ENCODE peak calls at places on chromosome 13, in seven cellular contexts. One of them, this sample, is unnamed.
A peak's percentile ranks its signal among the peaks of the same experiment; 100 is the strongest.

GRCh38 chr13:41061914-41062837 is 867 bp downstream of the WBP4 start:
- DNase-seq in tibial nerve: peak; percentile 19
- DNase-seq in colonic mucosa: no peak
- DNase-seq in IMR-90: peak; percentile 64
- DNase-seq in keratinocyte: no peak
- DNase-seq in tibial artery: no peak
- DNase-seq in mucosa of descending colon: no peak
- DNase-seq in this sample: no peak

GRCh38 chr13:71492346-71492871 is 374.6 kb downstream of the DACH1 start:
- DNase-seq in tibial nerve: no peak
- DNase-seq in colonic mucosa: no peak
- DNase-seq in IMR-90: no peak
- DNase-seq in keratinocyte: no peak
- DNase-seq in tibial artery: no peak
- DNase-seq in mucosa of descending colon: no peak
- DNase-seq in this sample: no peak

GRCh38 chr13:72205773-72206172 is 338.8 kb upstream of the DACH1 start:
- DNase-seq in tibial nerve: no peak
- DNase-seq in colonic mucosa: no peak
- DNase-seq in IMR-90: no peak
- DNase-seq in keratinocyte: no peak
- DNase-seq in tibial artery: no peak
- DNase-seq in mucosa of descending colon: no peak
- DNase-seq in this sample: no peak

GRCh38 chr13:84607614-84608013 is 725.3 kb upstream of the SLITRK1 start:
- DNase-seq in tibial nerve: peak; percentile 5
- DNase-seq in colonic mucosa: no peak
- DNase-seq in IMR-90: peak; percentile 75
- DNase-seq in keratinocyte: no peak
- DNase-seq in tibial artery: peak; percentile 21
- DNase-seq in mucosa of descending colon: no peak
- DNase-seq in this sample: no peak

GRCh38 chr13:113601166-113602070 is 16.9 kb downstream of the TFDP1 start:
- DNase-seq in tibial nerve: no peak
- DNase-seq in colonic mucosa: no peak
- DNase-seq in IMR-90: no peak
- DNase-seq in keratinocyte: no peak
- DNase-seq in tibial artery: no peak
- DNase-seq in mucosa of descending colon: peak; percentile 17
- DNase-seq in this sample: no peak

GRCh38 chr13:87234981-87235380 is 436.2 kb upstream of the SLITRK5 start:
- DNase-seq in tibial nerve: no peak
- DNase-seq in colonic mucosa: no peak
- DNase-seq in IMR-90: peak; percentile 64
- DNase-seq in keratinocyte: no peak
- DNase-seq in tibial artery: no peak
- DNase-seq in mucosa of descending colon: no peak
- DNase-seq in this sample: no peak

GRCh38 chr13:63285426-63285825 is 1869.8 kb upstream of the PCDH20 start:
- DNase-seq in tibial nerve: no peak
- DNase-seq in colonic mucosa: no peak
- DNase-seq in IMR-90: no peak
- DNase-seq in keratinocyte: no peak
- DNase-seq in tibial artery: no peak
- DNase-seq in mucosa of descending colon: no peak
- DNase-seq in this sample: no peak

GRCh38 chr13:27126877-27127276 is 44.7 kb downstream of the USP12 start:
- DNase-seq in tibial nerve: no peak
- DNase-seq in colonic mucosa: no peak
- DNase-seq in IMR-90: no peak
- DNase-seq in keratinocyte: no peak
- DNase-seq in tibial artery: no peak
- DNase-seq in mucosa of descending colon: no peak
- DNase-seq in this sample: no peak

GRCh38 chr13:72920097-72920496 is 138.2 kb downstream of the PIBF1 start:
- DNase-seq in tibial nerve: no peak
- DNase-seq in colonic mucosa: no peak
- DNase-seq in IMR-90: peak; percentile 11
- DNase-seq in keratinocyte: no peak
- DNase-seq in tibial artery: no peak
- DNase-seq in mucosa of descending colon: no peak
- DNase-seq in this sample: no peak

GRCh38 chr13:106477303-106477702 is 58.2 kb downstream of the EFNB2 start:
- DNase-seq in tibial nerve: no peak
- DNase-seq in colonic mucosa: peak; percentile 45
- DNase-seq in IMR-90: no peak
- DNase-seq in keratinocyte: no peak
- DNase-seq in tibial artery: no peak
- DNase-seq in mucosa of descending colon: peak; percentile 39
- DNase-seq in this sample: no peak

GRCh38 chr13:30871713-30872029 is 34.4 kb upstream of the MEDAG start:
- DNase-seq in tibial nerve: no peak
- DNase-seq in colonic mucosa: no peak
- DNase-seq in IMR-90: no peak
- DNase-seq in keratinocyte: no peak
- DNase-seq in tibial artery: no peak
- DNase-seq in mucosa of descending colon: no peak
- DNase-seq in this sample: no peak

GRCh38 chr13:50994651-50995050 is 85.1 kb downstream of the RNASEH2B start:
- DNase-seq in tibial nerve: no peak
- DNase-seq in colonic mucosa: no peak
- DNase-seq in IMR-90: no peak
- DNase-seq in keratinocyte: no peak
- DNase-seq in tibial artery: no peak
- DNase-seq in mucosa of descending colon: no peak
- DNase-seq in this sample: no peak

GRCh38 chr13:94710081-94710809 is 2.1 kb downstream of the SOX21 start:
- DNase-seq in tibial nerve: no peak
- DNase-seq in colonic mucosa: no peak
- DNase-seq in IMR-90: no peak
- DNase-seq in keratinocyte: no peak
- DNase-seq in tibial artery: no peak
- DNase-seq in mucosa of descending colon: no peak
- DNase-seq in this sample: no peak

GRCh38 chr13:107680115-107680514 is 535.2 kb downstream of the LIG4 start:
- DNase-seq in tibial nerve: no peak
- DNase-seq in colonic mucosa: no peak
- DNase-seq in IMR-90: peak; percentile 28
- DNase-seq in keratinocyte: no peak
- DNase-seq in tibial artery: no peak
- DNase-seq in mucosa of descending colon: no peak
- DNase-seq in this sample: no peak

GRCh38 chr13:100363874-100364273 is 224.7 kb downstream of the GGACT start:
- DNase-seq in tibial nerve: no peak
- DNase-seq in colonic mucosa: no peak
- DNase-seq in IMR-90: peak; percentile 65
- DNase-seq in keratinocyte: no peak
- DNase-seq in tibial artery: no peak
- DNase-seq in mucosa of descending colon: no peak
- DNase-seq in this sample: no peak

GRCh38 chr13:61142506-61142905 is 273.1 kb downstream of the PCDH20 start:
- DNase-seq in tibial nerve: no peak
- DNase-seq in colonic mucosa: no peak
- DNase-seq in IMR-90: no peak
- DNase-seq in keratinocyte: no peak
- DNase-seq in tibial artery: no peak
- DNase-seq in mucosa of descending colon: no peak
- DNase-seq in this sample: no peak

GRCh38 chr13:33489563-33489962 is 204.0 kb upstream of the STARD13 start:
- DNase-seq in tibial nerve: no peak
- DNase-seq in colonic mucosa: no peak
- DNase-seq in IMR-90: no peak
- DNase-seq in keratinocyte: no peak
- DNase-seq in tibial artery: no peak
- DNase-seq in mucosa of descending colon: no peak
- DNase-seq in this sample: no peak

GRCh38 chr13:99218969-99219368 is 18.3 kb downstream of the UBAC2 start:
- DNase-seq in tibial nerve: no peak
- DNase-seq in colonic mucosa: no peak
- DNase-seq in IMR-90: no peak
- DNase-seq in keratinocyte: no peak
- DNase-seq in tibial artery: no peak
- DNase-seq in mucosa of descending colon: no peak
- DNase-seq in this sample: peak; percentile 49

GRCh38 chr13:97413694-97414093 is 20.3 kb upstream of the RAP2A start:
- DNase-seq in tibial nerve: no peak
- DNase-seq in colonic mucosa: no peak
- DNase-seq in IMR-90: no peak
- DNase-seq in keratinocyte: no peak
- DNase-seq in tibial artery: no peak
- DNase-seq in mucosa of descending colon: no peak
- DNase-seq in this sample: no peak

GRCh38 chr13:48631441-48631840 is 22.3 kb upstream of the CYSLTR2 start:
- DNase-seq in tibial nerve: no peak
- DNase-seq in colonic mucosa: no peak
- DNase-seq in IMR-90: no peak
- DNase-seq in keratinocyte: no peak
- DNase-seq in tibial artery: no peak
- DNase-seq in mucosa of descending colon: no peak
- DNase-seq in this sample: no peak

GRCh38 chr13:48630791-48631190 is 22.9 kb upstream of the CYSLTR2 start:
- DNase-seq in tibial nerve: no peak
- DNase-seq in colonic mucosa: no peak
- DNase-seq in IMR-90: no peak
- DNase-seq in keratinocyte: no peak
- DNase-seq in tibial artery: no peak
- DNase-seq in mucosa of descending colon: no peak
- DNase-seq in this sample: no peak

GRCh38 chr13:48626726-48627451 is 26.8 kb upstream of the CYSLTR2 start:
- DNase-seq in tibial nerve: no peak
- DNase-seq in colonic mucosa: no peak
- DNase-seq in IMR-90: no peak
- DNase-seq in keratinocyte: no peak
- DNase-seq in tibial artery: no peak
- DNase-seq in mucosa of descending colon: no peak
- DNase-seq in this sample: no peak

GRCh38 chr13:48629282-48629681 is 24.4 kb upstream of the CYSLTR2 start:
- DNase-seq in tibial nerve: no peak
- DNase-seq in colonic mucosa: peak; percentile 62
- DNase-seq in IMR-90: no peak
- DNase-seq in keratinocyte: no peak
- DNase-seq in tibial artery: no peak
- DNase-seq in mucosa of descending colon: peak; percentile 42
- DNase-seq in this sample: no peak

DNA sequence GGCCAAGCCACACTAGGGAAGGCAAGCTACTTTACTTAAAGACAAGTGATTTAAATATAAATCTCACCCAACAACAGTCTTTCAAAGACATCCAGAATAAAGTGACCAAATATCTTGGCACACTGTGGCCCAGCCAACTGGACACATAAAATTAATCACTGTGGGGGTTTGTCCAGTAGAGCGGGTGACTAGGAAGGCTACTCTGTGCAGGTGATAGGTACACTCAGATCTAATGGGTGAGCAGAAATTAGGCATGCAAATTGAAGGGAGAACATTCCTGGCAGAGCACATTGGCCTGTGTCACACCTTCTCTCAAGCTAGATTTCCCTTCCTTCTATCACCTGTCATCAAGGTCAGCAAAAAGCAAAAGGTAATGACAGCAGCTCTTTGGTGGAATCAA is 23.4 kb upstream of the CYSLTR2 start:
- DNase-seq in tibial nerve: no peak
- DNase-seq in colonic mucosa: no peak
- DNase-seq in IMR-90: no peak
- DNase-seq in keratinocyte: no peak
- DNase-seq in tibial artery: no peak
- DNase-seq in mucosa of descending colon: no peak
- DNase-seq in this sample: no peak
- H3K9me3 ChIP-seq in tibial nerve: peaks cover 13% of the 10 kb centered on the region
- H3K9me3 ChIP-seq in colonic mucosa: no peaks in the 10 kb centered on the region
- H3K9me3 ChIP-seq in IMR-90: no peaks in the 10 kb centered on the region
- H3K9me3 ChIP-seq in keratinocyte: no peaks in the 10 kb centered on the region
- H3K9me3 ChIP-seq in tibial artery: no peaks in the 10 kb centered on the region
- H3K9me3 ChIP-seq in mucosa of descending colon: peaks cover 7% of the 10 kb centered on the region
- H3K9me3 ChIP-seq in this sample: no peaks in the 10 kb centered on the region

GRCh38 chr13:74114202-74114601 is 20.0 kb downstream of the KLF12 start:
- DNase-seq in tibial nerve: no peak
- DNase-seq in colonic mucosa: no peak
- DNase-seq in IMR-90: peak; percentile 62
- DNase-seq in keratinocyte: no peak
- DNase-seq in tibial artery: no peak
- DNase-seq in mucosa of descending colon: no peak
- DNase-seq in this sample: no peak
- H3K9me3 ChIP-seq in tibial nerve: peaks cover 14% of the 10 kb centered on the region
- H3K9me3 ChIP-seq in colonic mucosa: no peaks in the 10 kb centered on the region
- H3K9me3 ChIP-seq in IMR-90: peaks cover 5% of the 10 kb centered on the region
- H3K9me3 ChIP-seq in keratinocyte: peaks cover 2% of the 10 kb centered on the region
- H3K9me3 ChIP-seq in tibial artery: peaks cover 9% of the 10 kb centered on the region
- H3K9me3 ChIP-seq in mucosa of descending colon: peaks cover 7% of the 10 kb centered on the region
- H3K9me3 ChIP-seq in this sample: no peaks in the 10 kb centered on the region

GRCh38 chr13:111638233-111638632 is 317.8 kb downstream of the TEX29 start:
- DNase-seq in tibial nerve: no peak
- DNase-seq in colonic mucosa: no peak
- DNase-seq in IMR-90: no peak
- DNase-seq in keratinocyte: no peak
- DNase-seq in tibial artery: no peak
- DNase-seq in mucosa of descending colon: no peak
- DNase-seq in this sample: no peak

GRCh38 chr13:111634410-111634809 is 314.0 kb downstream of the TEX29 start:
- DNase-seq in tibial nerve: no peak
- DNase-seq in colonic mucosa: no peak
- DNase-seq in IMR-90: no peak
- DNase-seq in keratinocyte: no peak
- DNase-seq in tibial artery: no peak
- DNase-seq in mucosa of descending colon: no peak
- DNase-seq in this sample: no peak

GRCh38 chr13:111637365-111637764 is 316.9 kb downstream of the TEX29 start:
- DNase-seq in tibial nerve: no peak
- DNase-seq in colonic mucosa: no peak
- DNase-seq in IMR-90: no peak
- DNase-seq in keratinocyte: no peak
- DNase-seq in tibial artery: no peak
- DNase-seq in mucosa of descending colon: no peak
- DNase-seq in this sample: no peak

GRCh38 chr13:111636271-111636670 is 315.8 kb downstream of the TEX29 start:
- DNase-seq in tibial nerve: no peak
- DNase-seq in colonic mucosa: no peak
- DNase-seq in IMR-90: no peak
- DNase-seq in keratinocyte: no peak
- DNase-seq in tibial artery: no peak
- DNase-seq in mucosa of descending colon: no peak
- DNase-seq in this sample: no peak

GRCh38 chr13:111636804-111637203 is 316.4 kb downstream of the TEX29 start:
- DNase-seq in tibial nerve: no peak
- DNase-seq in colonic mucosa: no peak
- DNase-seq in IMR-90: no peak
- DNase-seq in keratinocyte: no peak
- DNase-seq in tibial artery: no peak
- DNase-seq in mucosa of descending colon: no peak
- DNase-seq in this sample: no peak
- H3K9me3 ChIP-seq in tibial nerve: no peaks in the 10 kb centered on the region
- H3K9me3 ChIP-seq in colonic mucosa: no peaks in the 10 kb centered on the region
- H3K9me3 ChIP-seq in IMR-90: peaks cover 37% of the 10 kb centered on the region
- H3K9me3 ChIP-seq in keratinocyte: peaks cover 3% of the 10 kb centered on the region
- H3K9me3 ChIP-seq in tibial artery: no peaks in the 10 kb centered on the region
- H3K9me3 ChIP-seq in mucosa of descending colon: no peaks in the 10 kb centered on the region
- H3K9me3 ChIP-seq in this sample: no peaks in the 10 kb centered on the region

GRCh38 chr13:18948012-18948663 is 233.5 kb downstream of the TUBA3C start:
- DNase-seq in tibial nerve: no peak
- DNase-seq in colonic mucosa: no peak
- DNase-seq in IMR-90: no peak
- DNase-seq in keratinocyte: no peak
- DNase-seq in tibial artery: no peak
- DNase-seq in mucosa of descending colon: no peak
- DNase-seq in this sample: no peak
- H3K9me3 ChIP-seq in tibial nerve: no peaks in the 10 kb centered on the region
- H3K9me3 ChIP-seq in colonic mucosa: no peaks in the 10 kb centered on the region
- H3K9me3 ChIP-seq in IMR-90: peaks cover 51% of the 10 kb centered on the region
- H3K9me3 ChIP-seq in keratinocyte: peaks cover 11% of the 10 kb centered on the region
- H3K9me3 ChIP-seq in tibial artery: no peaks in the 10 kb centered on the region
- H3K9me3 ChIP-seq in mucosa of descending colon: peaks cover 74% of the 10 kb centered on the region
- H3K9me3 ChIP-seq in this sample: no peaks in the 10 kb centered on the region

GRCh38 chr13:19159181-19159580 is 22.4 kb downstream of the TUBA3C start:
- DNase-seq in tibial nerve: no peak
- DNase-seq in colonic mucosa: no peak
- DNase-seq in IMR-90: no peak
- DNase-seq in keratinocyte: no peak
- DNase-seq in tibial artery: no peak
- DNase-seq in mucosa of descending colon: no peak
- DNase-seq in this sample: no peak
- H3K9me3 ChIP-seq in tibial nerve: peaks cover 27% of the 10 kb centered on the region
- H3K9me3 ChIP-seq in colonic mucosa: no peaks in the 10 kb centered on the region
- H3K9me3 ChIP-seq in IMR-90: peaks cover 62% of the 10 kb centered on the region
- H3K9me3 ChIP-seq in keratinocyte: peaks cover 5% of the 10 kb centered on the region
- H3K9me3 ChIP-seq in tibial artery: no peaks in the 10 kb centered on the region
- H3K9me3 ChIP-seq in mucosa of descending colon: peaks cover 79% of the 10 kb centered on the region
- H3K9me3 ChIP-seq in this sample: no peaks in the 10 kb centered on the region